ENCODE peak calls at places on chromosome 22, in nine cellular contexts. O, A, V, J, M, I, Y, E and D are unnamed samples.

GRCh38 chr22:46907578-46908215 is 145.2 kb downstream of the TBC1D22A start:
- DNase-seq in O (no peak), A (no peak), V (no peak), J (no peak), M (no peak), I (no peak), Y (no peak), E (no peak), D (no peak)

GRCh38 chr22:42719656-42720262 is 911 bp downstream of the A4GALT start:
- DNase-seq in O (no peak), A (no peak), V (no peak), J (no peak), M (no peak), I (no peak), Y (no peak), E (no peak), D (no peak)

GRCh38 chr22:37414288-37414687 is 13.0 kb downstream of the ELFN2 start:
- DNase-seq in O (no peak), A (no peak), V (no peak), J (no peak), M (no peak), I (no peak), Y (no peak), E (no peak), D (no peak)

GRCh38 chr22:19859861-19860510 is 5.3 kb upstream of the GNB1L start:
- DNase-seq in O (no peak), A (no peak), V (no peak), J (no peak), M (no peak), I (no peak), Y (no peak), E (no peak), D (no peak)

GRCh38 chr22:36926309-36926708 is 12.9 kb downstream of the CSF2RB start:
- DNase-seq in O (no peak), A (no peak), V (no peak), J (no peak), M (no peak), I (no peak), Y (no peak), E (no peak), D (no peak)

GRCh38 chr22:33130473-33130872 is 72.3 kb upstream of the SYN3 start:
- DNase-seq in O (no peak), A (no peak), V (no peak), J (no peak), M (no peak), I (no peak), Y (no peak), E (no peak), D (no peak)

GRCh38 chr22:23613193-23613973 is 18.7 kb downstream of the DRICH1 start:
- DNase-seq in O (no peak), A (no peak), V (no peak), J (no peak), M (no peak), I (no peak), Y (no peak), E (no peak), D (no peak)

GRCh38 chr22:44365196-44365802 is 52.5 kb upstream of the SHISAL1 start:
- DNase-seq in O (no peak), A (no peak), V (no peak), J (no peak), M (no peak), I (no peak), Y (no peak), E (no peak), D (no peak)

GRCh38 chr22:27913162-27913741 is 5.8 kb downstream of the PITPNB start:
- DNase-seq in O (no peak), A (no peak), V (no peak), J (no peak), M (no peak), I (no peak), Y (no peak), E (no peak), D (no peak)

GRCh38 chr22:20803696-20804324 is 29.9 kb downstream of the SERPIND1 start:
- DNase-seq in O (peak), A (no peak), V (peak), J (no peak), M (peak), I (peak), Y (no peak), E (peak), D (peak)

GRCh38 chr22:20905415-20906386 is 11.5 kb upstream of the CRKL start:
- DNase-seq in O (no peak), A (no peak), V (no peak), J (no peak), M (no peak), I (no peak), Y (no peak), E (no peak), D (no peak)

GRCh38 chr22:44361391-44362126 is 48.8 kb upstream of the SHISAL1 start:
- DNase-seq in O (no peak), A (no peak), V (no peak), J (no peak), M (no peak), I (no peak), Y (no peak), E (no peak), D (no peak)

GRCh38 chr22:46149493-46149997 is 781 bp upstream of the PPARA start:
- DNase-seq in O (peak), A (no peak), V (peak), J (no peak), M (no peak), I (peak), Y (peak), E (peak), D (no peak)

GRCh38 chr22:24302591-24302990 is 32.0 kb downstream of the SPECC1L start:
- DNase-seq in O (no peak), A (no peak), V (no peak), J (no peak), M (no peak), I (no peak), Y (no peak), E (no peak), D (no peak)